ENCODE peak calls at places on chromosomes 16 and 17, in eight cellular contexts. V, H, K, C, G, B, N and Y are unnamed samples.
A peak's percentile ranks its signal among the peaks of the same experiment; 100 is the strongest.

GRCh38 chr17:2400474-2400866 is 390 bp downstream of the MNT start:
- DNase-seq in C (peak; percentile 91), B (no peak), N (no peak), K (peak; percentile 76), H (peak; percentile 63), G (no peak), V (peak; percentile 69), Y (peak; percentile 83)

GRCh38 chr16:66913081-66913480 is 5.6 kb downstream of the CDH16 start:
- DNase-seq in C (peak; percentile 88), V (peak; percentile 66), B (no peak), G (no peak), K (no peak), H (no peak), N (no peak), Y (peak; percentile 75)

GRCh38 chr17:29237476-29238132 is 9.1 kb upstream of the CRYBA1 start:
- DNase-seq in N (no peak), V (no peak), C (peak; percentile 32), B (no peak), K (no peak), H (peak; percentile 68), G (no peak), Y (no peak)

GRCh38 chr17:83182620-83183063 is 103.2 kb downstream of the METRNL start:
- DNase-seq in G (no peak), B (no peak), K (peak; percentile 28), H (no peak), V (peak; percentile 11), C (peak; percentile 50), N (no peak), Y (no peak)

GRCh38 chr17:28862497-28862896 is 7.7 kb downstream of the ERAL1 start:
- DNase-seq in K (no peak), B (no peak), V (no peak), C (no peak), H (no peak), G (no peak), N (no peak), Y (no peak)

GRCh38 chr17:2184993-2185931 is 118.3 kb downstream of the SMG6 start:
- DNase-seq in B (no peak), H (no peak), V (no peak), C (no peak), K (no peak), G (no peak), N (no peak), Y (no peak)

GRCh38 chr17:72463287-72464102 is 342.7 kb downstream of the SOX9 start:
- DNase-seq in C (no peak), H (peak; percentile 28), N (no peak), K (no peak), G (no peak), V (no peak), B (no peak), Y (no peak)

GRCh38 chr17:16988749-16989229 is 16.9 kb upstream of the TNFRSF13B start:
- DNase-seq in C (no peak), N (no peak), V (no peak), B (no peak), H (no peak), G (no peak), K (no peak), Y (no peak)

GRCh38 chr16:88703486-88704309 is 2.5 kb downstream of the RNF166 start:
- DNase-seq in C (no peak), V (no peak), B (no peak), H (no peak), K (no peak), N (no peak), G (peak; percentile 59), Y (no peak)

GRCh38 chr17:17985555-17985954 is 12.9 kb downstream of the DRC3 start:
- DNase-seq in C (no peak), B (no peak), N (no peak), V (no peak), H (peak; percentile 25), K (no peak), G (no peak), Y (peak; percentile 52)

GRCh38 chr16:57513371-57514102 is 22.8 kb downstream of the CCDC102A start:
- DNase-seq in V (no peak), N (no peak), H (no peak), C (no peak), B (no peak), K (no peak), G (no peak), Y (no peak)

GRCh38 chr16:57804111-57804837 is 2.0 kb upstream of the KIFC3 start:
- DNase-seq in K (no peak), C (no peak), H (no peak), G (no peak), V (no peak), N (no peak), B (no peak), Y (no peak)

GRCh38 chr17:67608691-67609090 is 109.0 kb upstream of the NOL11 start:
- DNase-seq in K (no peak), B (peak; percentile 42), G (no peak), C (no peak), N (peak; percentile 42), V (no peak), H (peak; percentile 65), Y (no peak)

GRCh38 chr17:69473801-69474170 is 59.3 kb downstream of the MAP2K6 start:
- DNase-seq in H (no peak), B (no peak), V (no peak), C (no peak), N (no peak), K (no peak), G (no peak), Y (no peak)

GRCh38 chr16:87560428-87561199 is 41.7 kb upstream of the JPH3 start:
- DNase-seq in H (peak; percentile 36), K (peak; percentile 77), V (peak; percentile 93), G (no peak), N (peak; percentile 83), C (peak; percentile 92), B (no peak), Y (peak; percentile 93)

GRCh38 chr17:57552114-57552601 is 192.9 kb downstream of the CCDC182 start:
- DNase-seq in C (peak; percentile 95), K (peak; percentile 77), B (no peak), N (no peak), H (no peak), G (no peak), V (peak; percentile 81), Y (peak; percentile 78)

GRCh38 chr16:81071816-81072215 is 5.2 kb downstream of the C16orf46 start:
- DNase-seq in C (no peak), G (no peak), B (no peak), K (no peak), V (no peak), H (peak; percentile 67), N (peak; percentile 73), Y (no peak)

GRCh38 chr17:39939588-39940419 is 12.3 kb downstream of the LRRC3C start:
- DNase-seq in G (no peak), K (no peak), B (peak; percentile 72), H (peak; percentile 76), C (no peak), V (no peak), N (peak; percentile 72), Y (peak; percentile 34)

GRCh38 chr17:69012895-69013805 is 47.6 kb downstream of the ABCA9 start:
- DNase-seq in C (no peak), K (no peak), V (no peak), H (no peak), G (no peak), N (no peak), B (no peak), Y (no peak)

GRCh38 chr17:4950075-4950756 is 703 bp upstream of the ENO3 start:
- DNase-seq in B (no peak), G (no peak), N (no peak), V (peak; percentile 58), C (peak; percentile 84), K (peak; percentile 74), H (no peak), Y (peak; percentile 68)

GRCh38 chr17:71422968-71423367 is 697.9 kb upstream of the SOX9 start:
- DNase-seq in K (no peak), N (no peak), C (no peak), G (no peak), V (no peak), B (no peak), H (no peak), Y (no peak)

GRCh38 chr17:7548585-7549400 is at the start of gene TNFSF12:
- DNase-seq in H (peak; percentile 36), G (peak; percentile 44), K (peak; percentile 76), N (peak; percentile 41), C (peak; percentile 85), V (peak; percentile 67), B (no peak), Y (peak; percentile 68)

GRCh38 chr17:55271958-55272710 is 7.4 kb downstream of the HLF start:
- DNase-seq in H (no peak), N (no peak), V (no peak), C (no peak), G (no peak), B (no peak), K (no peak), Y (no peak)

GRCh38 chr17:73646409-73647305 is 2.4 kb upstream of the SDK2 start:
- DNase-seq in K (no peak), V (peak; percentile 61), G (no peak), B (no peak), H (no peak), C (peak; percentile 86), N (no peak), Y (peak; percentile 85)

GRCh38 chr17:73645050-73645871 is 1.0 kb upstream of the SDK2 start:
- DNase-seq in G (no peak), H (no peak), V (peak; percentile 63), N (no peak), K (peak; percentile 65), C (peak; percentile 89), B (no peak), Y (peak; percentile 75)

GRCh38 chr16:79286646-79287423 is 313.7 kb downstream of the MAF start:
- DNase-seq in V (peak; percentile 41), H (no peak), C (peak; percentile 58), B (no peak), G (no peak), K (peak; percentile 75), N (no peak), Y (peak; percentile 42)

GRCh38 chr17:30458371-30458770 is 18.8 kb upstream of the GOSR1 start:
- DNase-seq in B (no peak), V (no peak), K (no peak), C (no peak), H (no peak), G (no peak), N (no peak), Y (no peak)

GRCh38 chr16:2466667-2467300 is 4.3 kb upstream of the NTN3 start:
- DNase-seq in H (no peak), K (no peak), G (no peak), C (no peak), N (no peak), B (no peak), V (no peak), Y (no peak)

GRCh38 chr17:7048968-7049367 is 5.1 kb upstream of the SLC16A11 start:
- DNase-seq in K (no peak), B (no peak), C (no peak), G (no peak), V (no peak), N (no peak), H (no peak), Y (no peak)

GRCh38 chr17:73267648-73268537 is 6.2 kb upstream of the CPSF4L start:
- DNase-seq in B (no peak), N (no peak), G (no peak), H (no peak), K (no peak), C (no peak), V (no peak), Y (no peak)

GRCh38 chr17:8255499-8255898 is 6.4 kb downstream of the PFAS start:
- DNase-seq in H (no peak), B (no peak), G (no peak), V (no peak), K (no peak), C (peak; percentile 79), N (no peak), Y (peak; percentile 48)

GRCh38 chr16:30084096-30084815 is 7.5 kb downstream of the TBX6 start:
- DNase-seq in V (no peak), G (no peak), N (no peak), H (no peak), B (no peak), C (no peak), K (no peak), Y (no peak)

GRCh38 chr16:30664616-30665109 is 6.4 kb downstream of the FBRS start:
- DNase-seq in C (no peak), H (no peak), N (no peak), G (no peak), K (no peak), V (no peak), B (no peak), Y (no peak)

GRCh38 chr17:39863244-39863917 is 731 bp downstream of the IKZF3 start:
- DNase-seq in V (no peak), B (no peak), H (no peak), N (no peak), G (no peak), K (no peak), C (no peak), Y (no peak)